ENCODE peak calls at places on chromosome 19, in ten cellular contexts. Q is fibroblast of lung; A is breast epithelium; P is SK-N-SH; S is sigmoid colon; H is effector memory CD4-positive, alpha-beta T cell; G is IMR-90; N is MM.1S; W is GM23248; J is Peyer's patch. M is an unnamed sample.

GRCh38 chr19:7500811-7501450 is 12.1 kb upstream of the PEX11G start:
- DNase-seq in Q (no peak), W (peak; percentile 56), G (peak; percentile 46), N (no peak), S (no peak), J (peak; percentile 86), A (no peak), P (peak; percentile 93), H (no peak), M (no peak)

GRCh38 chr19:48813123-48813911 is 2.5 kb upstream of the BCAT2 start:
- DNase-seq in N (no peak), H (no peak), Q (no peak), J (no peak), G (no peak), W (no peak), S (no peak), A (no peak), P (peak; percentile 47), M (no peak)

GRCh38 chr19:45952691-45953505 is 20.8 kb downstream of the NOVA2 start:
- DNase-seq in J (no peak), G (peak; percentile 42), W (peak; percentile 71), P (peak; percentile 55), S (no peak), A (no peak), N (peak; percentile 17), H (no peak), Q (peak; percentile 51), M (peak; percentile 40)

GRCh38 chr19:54464624-54465266 is 1.2 kb upstream of the LENG9 start:
- DNase-seq in A (peak; percentile 89), Q (peak; percentile 81), P (peak; percentile 92), G (peak; percentile 63), S (peak; percentile 93), W (peak; percentile 94), J (peak; percentile 97), H (peak; percentile 52), N (peak; percentile 89), M (peak; percentile 91)

GRCh38 chr19:32720216-32720935 is 809 bp downstream of the TDRD12 start:
- DNase-seq in Q (no peak), S (no peak), A (no peak), G (no peak), H (no peak), N (no peak), P (peak; percentile 44), J (no peak), W (no peak), M (no peak)

GRCh38 chr19:10768936-10769335 is 51.1 kb downstream of the DNM2 start:
- DNase-seq in H (no peak), P (no peak), W (no peak), Q (no peak), G (no peak), A (no peak), S (no peak), N (no peak), J (no peak), M (no peak)

GRCh38 chr19:11931513-11931912 is 6.6 kb downstream of the ZNF700 start:
- DNase-seq in G (no peak), H (no peak), Q (peak; percentile 17), N (no peak), W (no peak), A (no peak), J (no peak), P (no peak), S (no peak), M (no peak)

GRCh38 chr19:41701401-41702075 is 6.9 kb upstream of the CEACAM5 start:
- DNase-seq in H (no peak), G (no peak), N (no peak), J (no peak), S (peak; percentile 52), Q (no peak), P (no peak), W (peak; percentile 5), A (no peak), M (no peak)

GRCh38 chr19:49442793-49443365 is 1.6 kb upstream of the SLC17A7 start:
- DNase-seq in J (peak; percentile 98), P (peak; percentile 91), H (peak; percentile 29), S (peak; percentile 97), Q (peak; percentile 68), A (peak; percentile 96), W (peak; percentile 92), G (peak; percentile 73), N (peak; percentile 57), M (peak; percentile 96)

GRCh38 chr19:33245948-33246728 is 20.5 kb upstream of the SLC7A10 start:
- DNase-seq in S (no peak), J (no peak), A (no peak), H (no peak), W (no peak), Q (peak; percentile 30), N (no peak), G (no peak), P (peak; percentile 38), M (peak; percentile 54)

GRCh38 chr19:14476663-14477401 is 1.7 kb upstream of the PTGER1 start:
- DNase-seq in P (peak; percentile 36), N (no peak), G (peak; percentile 88), W (peak; percentile 80), Q (peak; percentile 92), H (peak; percentile 37), J (no peak), S (peak; percentile 84), A (no peak), M (no peak)

GRCh38 chr19:42277821-42278809 is 9.1 kb downstream of the CIC start:
- DNase-seq in Q (no peak), N (no peak), W (peak; percentile 64), A (peak; percentile 91), G (no peak), H (no peak), P (peak; percentile 82), S (peak; percentile 72), J (no peak), M (no peak)

GRCh38 chr19:32165750-32166149 is 179.7 kb upstream of the ZNF507 start:
- DNase-seq in G (no peak), P (no peak), N (no peak), S (no peak), Q (no peak), H (no peak), A (no peak), W (no peak), J (no peak), M (no peak)

GRCh38 chr19:4971424-4971793 is 2.5 kb downstream of the KDM4B start:
- DNase-seq in P (peak; percentile 61), W (peak; percentile 55), N (peak; percentile 67), Q (no peak), S (peak; percentile 76), A (peak; percentile 52), J (peak; percentile 71), G (no peak), H (no peak), M (no peak)
- H3K27ac ChIP-seq in P (no peak overlapping the region), W (peak overlapping the region; percentile 50), N (no peak overlapping the region), Q (no peak overlapping the region), S (peak overlapping the region; percentile 66), A (peak overlapping the region; percentile 91), J (peak overlapping the region; percentile 65), G (no peak overlapping the region), H (no peak overlapping the region), M (peak overlapping the region; percentile 88)

GRCh38 chr19:56612737-56613136 is 17.6 kb downstream of the ZNF71 start:
- DNase-seq in N (no peak), J (no peak), Q (no peak), A (no peak), G (no peak), W (no peak), S (no peak), P (no peak), H (no peak), M (no peak)
- H3K4me3 ChIP-seq in N (no peak overlapping the region), J (no peak overlapping the region), Q (no peak overlapping the region), A (no peak overlapping the region), G (no peak overlapping the region), W (no peak overlapping the region), S (no peak overlapping the region), P (no peak overlapping the region), H (no peak overlapping the region), M (no peak overlapping the region)

GRCh38 chr19:35266904-35267817 is 1.6 kb upstream of the USF2 start:
- DNase-seq in G (peak; percentile 10), P (peak; percentile 68), N (peak; percentile 37), W (peak; percentile 68), S (peak; percentile 80), Q (peak; percentile 33), H (peak; percentile 5), J (peak; percentile 72), A (peak; percentile 41), M (peak; percentile 66)

GRCh38 chr19:35265126-35265995 is 3.4 kb upstream of the USF2 start:
- DNase-seq in J (peak; percentile 46), A (no peak), Q (no peak), H (no peak), G (no peak), N (no peak), P (no peak), W (peak; percentile 40), S (peak; percentile 64), M (no peak)

GRCh38 chr19:35267818-35268545 is 780 bp upstream of the USF2 start:
- DNase-seq in W (peak; percentile 88), S (peak; percentile 85), J (peak; percentile 87), N (peak; percentile 83), Q (peak; percentile 67), A (peak; percentile 57), P (peak; percentile 99), G (peak; percentile 67), H (peak; percentile 60), M (peak; percentile 83)

GRCh38 chr19:35264281-35265125 is 4.3 kb upstream of the USF2 start:
- DNase-seq in P (no peak), W (no peak), A (peak; percentile 14), Q (no peak), G (no peak), S (peak; percentile 46), H (no peak), N (no peak), J (peak; percentile 45), M (no peak)

GRCh38 chr19:35266149-35266903 is 2.4 kb upstream of the USF2 start:
- DNase-seq in S (no peak), N (no peak), H (no peak), G (no peak), W (no peak), A (no peak), J (peak; percentile 49), P (no peak), Q (no peak), M (no peak)
- H3K4me1 ChIP-seq in S (peaks cover 40% of the 10 kb centered on the region), N (no peaks in the 10 kb centered on the region), H (peaks cover 13% of the 10 kb centered on the region), G (peaks cover 7% of the 10 kb centered on the region), W (no peaks in the 10 kb centered on the region), A (peaks cover 8% of the 10 kb centered on the region), J (peaks cover 11% of the 10 kb centered on the region), P (peaks cover 4% of the 10 kb centered on the region), Q (peaks cover 2% of the 10 kb centered on the region), M (peaks cover 63% of the 10 kb centered on the region)

GRCh38 chr19:35508129-35508528 is 5.3 kb downstream of the DMKN start:
- DNase-seq in J (no peak), G (no peak), N (no peak), P (no peak), Q (no peak), H (no peak), W (no peak), S (no peak), A (no peak), M (no peak)

GRCh38 chr19:35507561-35507960 is 5.9 kb downstream of the DMKN start:
- DNase-seq in H (no peak), J (no peak), S (no peak), Q (no peak), A (no peak), N (no peak), W (no peak), P (no peak), G (no peak), M (no peak)

GRCh38 chr19:35509861-35510625 is 3.4 kb downstream of the DMKN start:
- DNase-seq in G (peak; percentile 22), P (peak; percentile 90), A (peak; percentile 83), N (peak; percentile 29), W (peak; percentile 64), Q (peak; percentile 22), H (peak; percentile 38), S (peak; percentile 83), J (peak; percentile 77), M (peak; percentile 71)

GRCh38 chr19:35510626-35510964 is 2.9 kb downstream of the DMKN start:
- DNase-seq in A (no peak), G (no peak), Q (no peak), J (no peak), H (no peak), P (no peak), W (no peak), S (no peak), N (no peak), M (no peak)

GRCh38 chr19:35509018-35509652 is 4.3 kb downstream of the DMKN start:
- DNase-seq in W (peak; percentile 38), P (no peak), N (no peak), H (no peak), G (no peak), J (no peak), Q (no peak), A (peak; percentile 68), S (no peak), M (no peak)
- H3K27ac ChIP-seq in W (no peak overlapping the region), P (no peak overlapping the region), N (no peak overlapping the region), H (no peak overlapping the region), G (no peak overlapping the region), J (peak overlapping the region; percentile 48), Q (no peak overlapping the region), A (peak overlapping the region; percentile 87), S (no peak overlapping the region), M (no peak overlapping the region)

M was measured in left ventricle myocardium inferior.